ENCODE peak calls at places on chromosomes 2 and 18, in six cellular contexts. One of them, this sample, is unnamed.

GRCh38 chr2:209269024-209269423 is 154.8 kb upstream of the MAP2 start:
- DNase-seq in tibial artery: no peak
- DNase-seq in right lobe of liver: no peak
- DNase-seq in AG10803: no peak
- DNase-seq in BJ: no peak
- DNase-seq in lung: no peak
- DNase-seq in this sample: no peak

GRCh38 chr2:26018184-26018716 is 15.6 kb upstream of the RAB10 start:
- DNase-seq in tibial artery: peak; percentile 90
- DNase-seq in right lobe of liver: peak; percentile 85
- DNase-seq in AG10803: peak; percentile 78
- DNase-seq in BJ: peak; percentile 36
- DNase-seq in lung: peak; percentile 83
- DNase-seq in this sample: peak; percentile 94

GRCh38 chr18:11661430-11661829 is 27.6 kb upstream of the GNAL start:
- DNase-seq in tibial artery: no peak
- DNase-seq in right lobe of liver: no peak
- DNase-seq in AG10803: no peak
- DNase-seq in BJ: no peak
- DNase-seq in lung: no peak
- DNase-seq in this sample: peak; percentile 25

GRCh38 chr18:33472554-33472953 is 32.0 kb upstream of the CCDC178 start:
- DNase-seq in tibial artery: no peak
- DNase-seq in right lobe of liver: no peak
- DNase-seq in AG10803: no peak
- DNase-seq in BJ: no peak
- DNase-seq in lung: no peak
- DNase-seq in this sample: no peak

GRCh38 chr2:2649109-2650072 is 318.3 kb upstream of the MYT1L start:
- DNase-seq in tibial artery: peak; percentile 54
- DNase-seq in right lobe of liver: no peak
- DNase-seq in AG10803: no peak
- DNase-seq in BJ: no peak
- DNase-seq in lung: no peak
- DNase-seq in this sample: no peak

GRCh38 chr2:26459991-26460612 is 17.8 kb downstream of the OTOF start:
- DNase-seq in tibial artery: peak; percentile 53
- DNase-seq in right lobe of liver: no peak
- DNase-seq in AG10803: no peak
- DNase-seq in BJ: no peak
- DNase-seq in lung: no peak
- DNase-seq in this sample: no peak

GRCh38 chr18:9008709-9009635 is 93.5 kb upstream of the NDUFV2 start:
- DNase-seq in tibial artery: no peak
- DNase-seq in right lobe of liver: no peak
- DNase-seq in AG10803: no peak
- DNase-seq in BJ: no peak
- DNase-seq in lung: no peak
- DNase-seq in this sample: no peak

GRCh38 chr18:60040966-60041365 is 141.2 kb downstream of the PMAIP1 start:
- DNase-seq in tibial artery: no peak
- DNase-seq in right lobe of liver: no peak
- DNase-seq in AG10803: peak; percentile 90
- DNase-seq in BJ: no peak
- DNase-seq in lung: no peak
- DNase-seq in this sample: peak; percentile 29

GRCh38 chr2:8086342-8086741 is 595.5 kb upstream of the ID2 start:
- DNase-seq in tibial artery: no peak
- DNase-seq in right lobe of liver: no peak
- DNase-seq in AG10803: peak; percentile 23
- DNase-seq in BJ: no peak
- DNase-seq in lung: no peak
- DNase-seq in this sample: peak; percentile 56

GRCh38 chr2:140861666-140862065 is 1269.2 kb downstream of the LRP1B start:
- DNase-seq in tibial artery: no peak
- DNase-seq in right lobe of liver: no peak
- DNase-seq in AG10803: no peak
- DNase-seq in BJ: no peak
- DNase-seq in lung: no peak
- DNase-seq in this sample: no peak

DNA sequence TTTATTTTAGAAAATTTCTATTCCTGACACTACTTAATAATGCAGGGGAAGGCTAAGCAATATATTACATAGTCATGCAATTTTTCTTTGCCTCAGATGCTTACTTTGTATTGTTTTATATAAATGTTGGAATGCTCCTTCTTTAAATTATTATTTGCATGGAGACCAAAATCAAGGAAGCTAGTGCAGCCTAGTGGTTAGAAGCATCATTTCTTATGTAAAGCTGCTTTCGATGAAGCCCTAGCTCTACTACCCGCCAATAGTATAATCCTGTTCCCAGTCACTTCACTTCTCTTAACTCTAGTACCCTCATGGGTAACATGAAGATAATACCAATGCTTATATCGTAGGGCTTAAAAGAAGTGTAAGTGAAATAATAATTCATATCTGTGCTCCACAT is 198.9 kb downstream of the LRATD1 start:
- DNase-seq in tibial artery: no peak
- DNase-seq in right lobe of liver: no peak
- DNase-seq in AG10803: peak; percentile 48
- DNase-seq in BJ: no peak
- DNase-seq in lung: no peak
- DNase-seq in this sample: peak; percentile 33
- TF ChIP-seq CTCF in tibial artery: no peak
- TF ChIP-seq CTCF in right lobe of liver: peak; percentile 14
- TF ChIP-seq CTCF in AG10803: peak; percentile 63
- TF ChIP-seq CTCF in BJ: peak; percentile 7
- TF ChIP-seq CTCF in lung: no peak
- TF ChIP-seq CTCF in this sample: peak; percentile 54

GRCh38 chr18:25235648-25236047 is 116.3 kb downstream of the ZNF521 start:
- DNase-seq in tibial artery: no peak
- DNase-seq in right lobe of liver: no peak
- DNase-seq in AG10803: no peak
- DNase-seq in BJ: no peak
- DNase-seq in lung: no peak
- DNase-seq in this sample: no peak

GRCh38 chr18:25244170-25244569 is 107.8 kb downstream of the ZNF521 start:
- DNase-seq in tibial artery: no peak
- DNase-seq in right lobe of liver: no peak
- DNase-seq in AG10803: no peak
- DNase-seq in BJ: no peak
- DNase-seq in lung: no peak
- DNase-seq in this sample: no peak

GRCh38 chr18:25236736-25237135 is 115.2 kb downstream of the ZNF521 start:
- DNase-seq in tibial artery: no peak
- DNase-seq in right lobe of liver: no peak
- DNase-seq in AG10803: no peak
- DNase-seq in BJ: no peak
- DNase-seq in lung: no peak
- DNase-seq in this sample: no peak

GRCh38 chr18:25237571-25238267 is 114.2 kb downstream of the ZNF521 start:
- DNase-seq in tibial artery: no peak
- DNase-seq in right lobe of liver: no peak
- DNase-seq in AG10803: no peak
- DNase-seq in BJ: no peak
- DNase-seq in lung: no peak
- DNase-seq in this sample: no peak

DNA sequence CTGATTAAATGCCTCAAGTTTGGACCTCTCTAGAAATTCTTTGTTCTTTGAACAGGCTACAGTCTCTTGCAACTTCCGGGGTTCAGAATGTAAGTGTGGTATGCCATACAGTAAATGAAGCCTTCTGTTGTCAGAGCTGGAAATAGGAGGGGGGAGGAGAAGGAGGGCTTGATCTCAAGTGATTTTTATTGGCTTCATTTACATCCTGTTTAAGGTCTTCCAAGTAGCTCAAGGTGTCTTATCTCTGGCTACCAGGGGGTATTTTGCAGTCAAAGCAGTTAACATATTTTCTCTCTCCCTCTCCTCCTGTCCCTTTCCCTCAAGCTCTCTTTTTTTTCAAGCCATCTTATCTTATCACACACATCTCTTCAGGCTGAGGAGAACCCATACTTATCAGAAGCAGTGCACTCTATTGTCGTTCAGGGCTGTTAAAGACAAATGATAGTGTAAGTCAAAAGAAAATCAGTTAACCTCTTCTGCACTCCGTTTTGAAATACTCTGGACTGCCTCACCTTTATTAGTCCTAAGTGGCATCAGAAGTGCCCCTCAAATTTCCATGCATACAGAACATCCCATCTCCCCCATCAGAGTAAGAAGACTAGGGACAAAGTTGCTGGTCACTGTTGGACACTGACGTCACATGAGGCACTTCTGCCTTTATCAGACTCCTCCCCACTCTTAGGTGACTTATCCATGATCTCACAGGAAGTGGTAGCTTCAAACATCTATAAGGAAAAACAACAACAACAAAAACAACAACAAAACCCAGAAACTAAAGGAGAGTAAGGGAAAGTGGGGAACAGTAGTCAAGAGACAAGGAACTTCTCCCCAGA is 112.1 kb downstream of the ZNF521 start:
- DNase-seq in tibial artery: no peak
- DNase-seq in right lobe of liver: no peak
- DNase-seq in AG10803: peak; percentile 46
- DNase-seq in BJ: no peak
- DNase-seq in lung: no peak
- DNase-seq in this sample: no peak
- H3K4me3 ChIP-seq in tibial artery: no peak overlapping the region
- H3K4me3 ChIP-seq in right lobe of liver: no peak overlapping the region
- H3K4me3 ChIP-seq in AG10803: no peak overlapping the region
- H3K4me3 ChIP-seq in BJ: no peak overlapping the region
- H3K4me3 ChIP-seq in lung: no peak overlapping the region
- H3K4me3 ChIP-seq in this sample: no peak overlapping the region

GRCh38 chr2:37587817-37588216 is 83.6 kb downstream of the CDC42EP3 start:
- DNase-seq in tibial artery: no peak
- DNase-seq in right lobe of liver: no peak
- DNase-seq in AG10803: no peak
- DNase-seq in BJ: no peak
- DNase-seq in lung: no peak
- DNase-seq in this sample: no peak

GRCh38 chr2:37583867-37584266 is 87.6 kb downstream of the CDC42EP3 start:
- DNase-seq in tibial artery: no peak
- DNase-seq in right lobe of liver: no peak
- DNase-seq in AG10803: peak; percentile 62
- DNase-seq in BJ: no peak
- DNase-seq in lung: no peak
- DNase-seq in this sample: peak; percentile 69

GRCh38 chr2:37586663-37587409 is 84.6 kb downstream of the CDC42EP3 start:
- DNase-seq in tibial artery: no peak
- DNase-seq in right lobe of liver: no peak
- DNase-seq in AG10803: no peak
- DNase-seq in BJ: no peak
- DNase-seq in lung: no peak
- DNase-seq in this sample: no peak

GRCh38 chr2:37585295-37585908 is 86.0 kb downstream of the CDC42EP3 start:
- DNase-seq in tibial artery: no peak
- DNase-seq in right lobe of liver: no peak
- DNase-seq in AG10803: no peak
- DNase-seq in BJ: no peak
- DNase-seq in lung: no peak
- DNase-seq in this sample: peak; percentile 32

DNA sequence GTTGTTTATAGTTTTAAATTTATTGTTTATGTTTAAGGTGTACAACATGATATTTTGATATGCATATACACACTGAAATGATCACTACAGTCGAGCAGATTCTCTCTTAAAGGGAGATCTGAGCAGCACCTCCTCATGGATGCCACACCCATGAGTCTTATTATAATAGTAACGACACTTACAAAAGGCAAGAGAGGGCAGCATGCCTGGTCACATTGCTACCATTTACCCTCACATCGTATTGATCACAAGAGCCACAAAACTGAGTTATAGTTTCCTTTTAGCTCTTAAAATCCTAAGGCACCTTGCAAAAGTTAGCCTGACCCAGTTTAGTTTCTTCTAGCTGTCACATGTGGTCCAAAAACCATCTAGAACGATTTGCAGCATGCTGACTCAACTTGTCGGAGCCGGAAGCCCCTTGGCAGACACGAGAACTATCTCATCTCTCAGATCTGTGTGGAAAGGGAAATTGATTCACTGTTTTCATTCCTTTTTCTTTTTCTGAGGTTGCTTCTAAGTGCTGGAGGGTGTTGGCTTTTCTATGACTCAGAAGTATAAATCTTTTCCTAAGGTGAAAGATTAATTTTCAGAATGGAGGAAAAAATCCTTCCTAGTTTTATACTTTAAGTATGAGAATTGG is 85.3 kb downstream of the CDC42EP3 start:
- DNase-seq in tibial artery: peak; percentile 83
- DNase-seq in right lobe of liver: no peak
- DNase-seq in AG10803: peak; percentile 95
- DNase-seq in BJ: peak; percentile 77
- DNase-seq in lung: no peak
- DNase-seq in this sample: peak; percentile 97
- TF ChIP-seq CTCF in tibial artery: no peak
- TF ChIP-seq CTCF in right lobe of liver: no peak
- TF ChIP-seq CTCF in AG10803: no peak
- TF ChIP-seq CTCF in BJ: no peak
- TF ChIP-seq CTCF in lung: no peak
- TF ChIP-seq CTCF in this sample: no peak

GRCh38 chr18:3593381-3593903 is 143.5 kb downstream of the TGIF1 start:
- DNase-seq in tibial artery: no peak
- DNase-seq in right lobe of liver: no peak
- DNase-seq in AG10803: peak; percentile 83
- DNase-seq in BJ: peak; percentile 60
- DNase-seq in lung: no peak
- DNase-seq in this sample: peak; percentile 93
- H3K4me3 ChIP-seq in tibial artery: peak overlapping the region; percentile 57
- H3K4me3 ChIP-seq in right lobe of liver: peak overlapping the region; percentile 46
- H3K4me3 ChIP-seq in AG10803: peak overlapping the region; percentile 81
- H3K4me3 ChIP-seq in BJ: peak overlapping the region; percentile 5
- H3K4me3 ChIP-seq in lung: no peak overlapping the region
- H3K4me3 ChIP-seq in this sample: peak overlapping the region; percentile 20

GRCh38 chr2:237421542-237422047 is 7.6 kb upstream of the COL6A3 start:
- DNase-seq in tibial artery: peak; percentile 89
- DNase-seq in right lobe of liver: peak; percentile 70
- DNase-seq in AG10803: peak; percentile 80
- DNase-seq in BJ: no peak
- DNase-seq in lung: peak; percentile 76
- DNase-seq in this sample: peak; percentile 90
- TF ChIP-seq CTCF in tibial artery: peak; percentile 90
- TF ChIP-seq CTCF in right lobe of liver: peak; percentile 81
- TF ChIP-seq CTCF in AG10803: peak; percentile 90
- TF ChIP-seq CTCF in BJ: peak; percentile 95
- TF ChIP-seq CTCF in lung: peak; percentile 62
- TF ChIP-seq CTCF in this sample: peak; percentile 80

This sample was measured in fibroblast of mammary gland.